ENCODE peak calls at places on chromosomes 13 and 19, in four cellular contexts. B is stimulated activated CD8-positive, alpha-beta memory T cell treated with anti-CD3 and anti-CD28 coated beads, Interleukin-7, amount 100 ng/mL, for 1 hour; W is stimulated activated naive B cell treated with anti-CD40 and anti-IgM and Interleukin-4, amounts not matched to agents 10 μg/mL and 1 μg/mL and 100 μg/mL, for 72 hours; L is stimulated activated CD4-positive, alpha-beta T cell treated with anti-CD3 and anti-CD28 coated beads, Interleukin-15, amount 100 ng/mL, for 1 hour. I is an unnamed sample.
A peak's percentile ranks its signal among the peaks of the same experiment; 100 is the strongest.

GRCh38 chr19:54209748-54210494 is 9.3 kb downstream of the RPS9 start:
- DNase-seq in B (no peak), L (no peak), W (no peak), I (peak; percentile 95)

GRCh38 chr13:112940236-112940635 is 28.8 kb upstream of the MCF2L start:
- DNase-seq in L (no peak), B (no peak), W (no peak), I (no peak)

GRCh38 chr19:13090511-13091231 is 12.0 kb downstream of the LYL1 start:
- DNase-seq in B (no peak), L (no peak), W (no peak), I (no peak)

GRCh38 chr19:33686687-33687541 is 65.2 kb downstream of the CHST8 start:
- DNase-seq in W (no peak), B (no peak), L (no peak), I (no peak)

GRCh38 chr19:47284324-47284899 is 9.7 kb downstream of the INAFM1 start:
- DNase-seq in B (no peak), L (no peak), W (no peak), I (no peak)

GRCh38 chr19:40803857-40804782 is 5.1 kb downstream of the EGLN2 start:
- DNase-seq in L (peak; percentile 43), B (no peak), W (peak; percentile 80), I (no peak)

GRCh38 chr19:17865364-17866311 is 5.9 kb downstream of the RPL18A start:
- DNase-seq in L (no peak), W (no peak), B (no peak), I (peak; percentile 57)

GRCh38 chr19:9597027-9597426 is 12.7 kb upstream of the ZNF121 start:
- DNase-seq in L (no peak), B (no peak), W (no peak), I (peak; percentile 42)

GRCh38 chr13:94731028-94731427 is 18.7 kb upstream of the SOX21 start:
- DNase-seq in L (no peak), W (no peak), B (no peak), I (no peak)

GRCh38 chr19:5811117-5811516 is 6.2 kb downstream of the NRTN start:
- DNase-seq in B (no peak), W (no peak), L (no peak), I (no peak)

GRCh38 chr13:91066745-91067144 is 280.7 kb upstream of the MIR17HG start:
- DNase-seq in W (no peak), B (no peak), L (no peak), I (no peak)

GRCh38 chr19:33176670-33177416 is 17.3 kb upstream of the LRP3 start:
- DNase-seq in B (peak; percentile 95), W (peak; percentile 97), L (peak; percentile 97), I (peak; percentile 100)

GRCh38 chr19:29942404-29943261 is 594 bp downstream of the URI1 start:
- DNase-seq in L (peak; percentile 45), B (peak; percentile 30), W (peak; percentile 67), I (peak; percentile 71)

GRCh38 chr13:110485604-110486003 is 75.9 kb downstream of the RAB20 start:
- DNase-seq in B (no peak), L (no peak), W (no peak), I (no peak)

GRCh38 chr19:3132971-3133792 is 2.7 kb upstream of the GNA15 start:
- DNase-seq in B (peak; percentile 45), W (peak; percentile 78), L (peak; percentile 55), I (no peak)

GRCh38 chr13:104286566-104287290 is 1220.5 kb upstream of the SLC10A2 start:
- DNase-seq in L (no peak), W (no peak), B (no peak), I (no peak)

GRCh38 chr13:31105020-31105800 is 56.5 kb downstream of the HSPH1 start:
- DNase-seq in W (no peak), L (no peak), B (no peak), I (peak; percentile 14)

GRCh38 chr13:110118106-110118505 is 188.9 kb downstream of the COL4A1 start:
- DNase-seq in L (no peak), W (no peak), B (no peak), I (no peak)

GRCh38 chr19:17684256-17684655 is 3.9 kb downstream of the UNC13A start:
- DNase-seq in W (no peak), B (no peak), L (no peak), I (no peak)

GRCh38 chr13:77729502-77730221 is 32.2 kb downstream of the SLAIN1 start:
- DNase-seq in B (no peak), W (no peak), L (no peak), I (no peak)

GRCh38 chr19:23800281-23800680 is 41.6 kb upstream of the ZNF681 start:
- DNase-seq in L (no peak), B (no peak), W (no peak), I (no peak)

GRCh38 chr13:101289764-101290163 is 126.5 kb downstream of the NALCN start:
- DNase-seq in B (no peak), L (no peak), W (no peak), I (peak; percentile 8)

GRCh38 chr19:32358311-32358710 is 12.9 kb downstream of the ZNF507 start:
- DNase-seq in B (no peak), L (no peak), W (no peak), I (no peak)

I was measured in MG63.